ENCODE peak calls at places on chromosomes 1 and 21, in nine cellular contexts. X is right lobe of liver, D is pancreas, O is heart right ventricle, M is hepatocyte, H is thyroid gland, V is Peyer's patch, J is SK-N-SH, K is upper lobe of right lung. G is an unnamed sample.

GRCh38 chr1:229203030-229203751 is 67.7 kb upstream of the RAB4A start:
- DNase-seq in X (no peak), D (no peak), O (no peak), M (peak; percentile 76), H (no peak), V (no peak), J (peak; percentile 55), K (no peak), G (no peak)

GRCh38 chr1:160420881-160421842 is 20.8 kb downstream of the VANGL2 start:
- DNase-seq in X (no peak), D (no peak), O (no peak), M (no peak), H (no peak), V (no peak), J (no peak), K (no peak), G (no peak)

GRCh38 chr1:191699343-191699742 is 458.9 kb upstream of the RGS18 start:
- DNase-seq in X (no peak), D (no peak), O (no peak), M (no peak), H (no peak), V (no peak), J (no peak), K (no peak), G (no peak)

GRCh38 chr1:28050746-28051145 is 37.7 kb downstream of the EYA3 start:
- DNase-seq in X (no peak), D (no peak), O (no peak), M (no peak), H (no peak), V (no peak), J (no peak), K (no peak), G (no peak)

GRCh38 chr1:100796046-100796445 is 76.5 kb downstream of the VCAM1 start:
- DNase-seq in X (no peak), D (no peak), O (no peak), M (no peak), H (no peak), V (no peak), J (no peak), K (no peak), G (no peak)

GRCh38 chr1:2801535-2802291 is at the start of gene TTC34:
- DNase-seq in X (peak; percentile 52), D (peak; percentile 59), O (no peak), M (no peak), H (no peak), V (no peak), J (peak; percentile 76), K (peak; percentile 72), G (peak; percentile 45)

GRCh38 chr1:228882785-228883450 is 147.6 kb downstream of the RHOU start:
- DNase-seq in X (no peak), D (no peak), O (no peak), M (no peak), H (no peak), V (no peak), J (no peak), K (no peak), G (no peak)

GRCh38 chr21:34362670-34363069 is 1.1 kb upstream of the KCNE2 start:
- DNase-seq in X (no peak), D (no peak), O (no peak), M (no peak), H (no peak), V (no peak), J (no peak), K (no peak), G (no peak)

GRCh38 chr1:22287946-22288520 is 145.1 kb upstream of the WNT4 start:
- DNase-seq in X (no peak), D (no peak), O (no peak), M (no peak), H (no peak), V (no peak), J (peak; percentile 17), K (no peak), G (no peak)

GRCh38 chr1:230624097-230624713 is 18.1 kb upstream of the COG2 start:
- DNase-seq in X (no peak), D (no peak), O (no peak), M (no peak), H (no peak), V (no peak), J (no peak), K (no peak), G (no peak)

GRCh38 chr21:46000731-46001641 is 19.4 kb downstream of the COL6A1 start:
- DNase-seq in X (no peak), D (peak; percentile 47), O (peak; percentile 4), M (no peak), H (no peak), V (peak; percentile 44), J (no peak), K (no peak), G (peak; percentile 56)

GRCh38 chr1:56389813-56390539 is 189.4 kb downstream of the PLPP3 start:
- DNase-seq in X (no peak), D (no peak), O (no peak), M (no peak), H (no peak), V (no peak), J (peak; percentile 32), K (no peak), G (no peak)

GRCh38 chr21:32412998-32413504 is 545 bp downstream of the EVA1C start:
- DNase-seq in X (peak; percentile 58), D (peak; percentile 64), O (peak; percentile 40), M (no peak), H (peak; percentile 54), V (peak; percentile 73), J (no peak), K (peak; percentile 80), G (no peak)

GRCh38 chr1:63920154-63921117 is 146.6 kb downstream of the ROR1 start:
- DNase-seq in X (no peak), D (no peak), O (no peak), M (peak; percentile 53), H (no peak), V (no peak), J (no peak), K (no peak), G (no peak)

GRCh38 chr1:174022080-174022975 is at the start of gene RC3H1:
- DNase-seq in X (peak; percentile 97), D (peak; percentile 96), O (peak; percentile 93), M (peak; percentile 95), H (peak; percentile 89), V (peak; percentile 95), J (peak; percentile 95), K (peak; percentile 96), G (peak; percentile 74)

GRCh38 chr1:207807395-207808321 is 55.8 kb downstream of the CD46 start:
- DNase-seq in X (no peak), D (no peak), O (no peak), M (no peak), H (no peak), V (peak; percentile 66), J (no peak), K (no peak), G (no peak)

GRCh38 chr1:68780919-68781318 is 284.0 kb upstream of the DEPDC1 start:
- DNase-seq in X (no peak), D (no peak), O (no peak), M (no peak), H (no peak), V (no peak), J (no peak), K (no peak), G (no peak)

GRCh38 chr1:19387045-19387467 is 74.9 kb downstream of the SLC66A1 start:
- DNase-seq in X (peak; percentile 69), D (no peak), O (no peak), M (no peak), H (no peak), V (no peak), J (no peak), K (no peak), G (no peak)
- TF ChIP-seq CTCF in X (peak; percentile 62), D (no peak), O (no peak), M (peak; percentile 18), H (no peak), V (no peak), J (no peak), K (no peak), G (no peak)

GRCh38 chr1:66343569-66344325 is 190.2 kb upstream of the SGIP1 start:
- DNase-seq in X (no peak), D (no peak), O (no peak), M (no peak), H (no peak), V (no peak), J (no peak), K (no peak), G (no peak)

GRCh38 chr1:66339944-66340343 is 194.0 kb upstream of the SGIP1 start:
- DNase-seq in X (no peak), D (no peak), O (no peak), M (no peak), H (no peak), V (no peak), J (no peak), K (no peak), G (no peak)

GRCh38 chr1:66342707-66343106 is 191.2 kb upstream of the SGIP1 start:
- DNase-seq in X (no peak), D (no peak), O (no peak), M (no peak), H (no peak), V (no peak), J (no peak), K (no peak), G (no peak)

GRCh38 chr1:66337249-66337648 is 196.7 kb upstream of the SGIP1 start:
- DNase-seq in X (no peak), D (no peak), O (no peak), M (no peak), H (no peak), V (peak; percentile 43), J (no peak), K (no peak), G (no peak)

GRCh38 chr1:66341446-66342089 is 192.4 kb upstream of the SGIP1 start:
- DNase-seq in X (no peak), D (no peak), O (no peak), M (no peak), H (no peak), V (no peak), J (no peak), K (no peak), G (no peak)
- H3K27ac ChIP-seq in X (no peak overlapping the region), D (no peak overlapping the region), O (no peak overlapping the region), M (no peak overlapping the region), H (no peak overlapping the region), V (no peak overlapping the region), J (no peak overlapping the region), K (no peak overlapping the region), G (no peak overlapping the region)

DNA sequence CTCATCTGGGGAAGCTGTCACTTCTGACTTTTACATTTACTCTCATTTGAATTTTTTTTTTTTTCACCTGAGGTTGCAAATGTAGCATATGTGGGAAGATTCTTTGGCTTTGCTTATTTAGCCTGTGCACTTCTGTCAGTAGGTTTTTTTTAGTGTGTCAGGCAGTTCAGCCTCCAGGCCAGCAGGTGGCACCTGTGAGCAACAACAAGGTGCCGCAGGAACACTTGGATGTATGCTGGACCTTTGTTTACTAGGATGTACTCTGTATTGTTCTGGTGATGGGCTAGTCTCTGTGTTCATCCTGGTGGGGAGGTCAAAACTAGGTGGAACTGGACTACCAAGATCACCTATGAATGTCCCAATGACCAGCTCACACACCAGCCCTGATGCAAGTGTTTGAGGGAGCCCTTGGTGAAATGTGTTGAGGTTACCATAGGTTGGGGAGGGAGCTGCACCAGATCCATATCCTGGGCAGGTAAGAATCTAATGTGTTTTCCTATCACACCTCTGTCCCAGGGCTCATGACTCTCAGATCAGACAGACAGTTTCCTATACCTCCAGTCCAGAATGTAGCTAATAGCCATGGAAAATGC is 618.2 kb downstream of the BRINP3 start:
- DNase-seq in X (no peak), D (no peak), O (no peak), M (peak; percentile 8), H (no peak), V (peak; percentile 54), J (peak; percentile 3), K (no peak), G (no peak)
- TF ChIP-seq CTCF in X (peak; percentile 49), D (peak; percentile 10), O (peak; percentile 26), M (peak; percentile 40), H (no peak), V (peak; percentile 27), J (peak; percentile 65), K (peak; percentile 27), G (peak; percentile 49)

GRCh38 chr1:52057876-52058275 is 1.8 kb downstream of the BTF3L4 start:
- DNase-seq in X (no peak), D (no peak), O (no peak), M (no peak), H (no peak), V (no peak), J (no peak), K (no peak), G (no peak)
- H3K27ac ChIP-seq in X (no peak overlapping the region), D (no peak overlapping the region), O (no peak overlapping the region), M (peak overlapping the region; percentile 3), H (no peak overlapping the region), V (no peak overlapping the region), J (no peak overlapping the region), K (no peak overlapping the region), G (peak overlapping the region; percentile 81)

G was measured in RWPE2.